ENCODE peak calls at places on chromosomes 16 and 17, in four cellular contexts. One of them, this sample, is unnamed. For H3K9me1, the result is how much of the 10 kb centered on the place peaks cover.

GRCh38 chr17:1351967-1352366 is 48.1 kb downstream of the YWHAE start:
- DNase-seq in endothelial cell of umbilical vein: no peak
- DNase-seq in IMR-90: no peak
- DNase-seq in K562: no peak
- DNase-seq in this sample: no peak

GRCh38 chr16:79372504-79373184 is 227.9 kb downstream of the MAF start:
- DNase-seq in endothelial cell of umbilical vein: no peak
- DNase-seq in IMR-90: no peak
- DNase-seq in K562: no peak
- DNase-seq in this sample: no peak

GRCh38 chr17:49387374-49388289 is 25.6 kb upstream of the ZNF652 start:
- DNase-seq in endothelial cell of umbilical vein: no peak
- DNase-seq in IMR-90: no peak
- DNase-seq in K562: peak
- DNase-seq in this sample: no peak

GRCh38 chr16:51640196-51640595 is 489.1 kb upstream of the SALL1 start:
- DNase-seq in endothelial cell of umbilical vein: no peak
- DNase-seq in IMR-90: no peak
- DNase-seq in K562: no peak
- DNase-seq in this sample: no peak

GRCh38 chr17:81884520-81884919 is 6.9 kb downstream of the ALYREF start:
- DNase-seq in endothelial cell of umbilical vein: no peak
- DNase-seq in IMR-90: no peak
- DNase-seq in K562: no peak
- DNase-seq in this sample: no peak

GRCh38 chr17:68462381-68463210 is 5.3 kb upstream of the WIPI1 start:
- DNase-seq in endothelial cell of umbilical vein: peak
- DNase-seq in IMR-90: peak
- DNase-seq in K562: peak
- DNase-seq in this sample: no peak

GRCh38 chr17:75684924-75685323 is 17.8 kb downstream of the SAP30BP start:
- DNase-seq in endothelial cell of umbilical vein: no peak
- DNase-seq in IMR-90: no peak
- DNase-seq in K562: no peak
- DNase-seq in this sample: peak

GRCh38 chr17:46025060-46025459 is 26.0 kb downstream of the STH start:
- DNase-seq in endothelial cell of umbilical vein: no peak
- DNase-seq in IMR-90: no peak
- DNase-seq in K562: no peak
- DNase-seq in this sample: no peak

GRCh38 chr16:24440296-24440695 is 99.1 kb upstream of the RBBP6 start:
- DNase-seq in endothelial cell of umbilical vein: no peak
- DNase-seq in IMR-90: no peak
- DNase-seq in K562: no peak
- DNase-seq in this sample: no peak

GRCh38 chr16:84630009-84630408 is 12.1 kb upstream of the COTL1 start:
- DNase-seq in endothelial cell of umbilical vein: no peak
- DNase-seq in IMR-90: no peak
- DNase-seq in K562: no peak
- DNase-seq in this sample: no peak

GRCh38 chr17:36544320-36545092 is at the start of gene GGNBP2:
- DNase-seq in endothelial cell of umbilical vein: peak
- DNase-seq in IMR-90: peak
- DNase-seq in K562: peak
- DNase-seq in this sample: no peak

GRCh38 chr16:1193143-1193824 is 31.8 kb downstream of the TPSG1 start:
- DNase-seq in endothelial cell of umbilical vein: no peak
- DNase-seq in IMR-90: no peak
- DNase-seq in K562: peak
- DNase-seq in this sample: no peak

GRCh38 chr17:42188749-42189650 is 3.7 kb upstream of the HCRT start:
- DNase-seq in endothelial cell of umbilical vein: no peak
- DNase-seq in IMR-90: no peak
- DNase-seq in K562: no peak
- DNase-seq in this sample: no peak

GRCh38 chr16:79191933-79192332 is 408.6 kb downstream of the MAF start:
- DNase-seq in endothelial cell of umbilical vein: no peak
- DNase-seq in IMR-90: no peak
- DNase-seq in K562: no peak
- DNase-seq in this sample: no peak

GRCh38 chr16:27472091-27473020 is 70.4 kb downstream of the IL21R start:
- DNase-seq in endothelial cell of umbilical vein: no peak
- DNase-seq in IMR-90: no peak
- DNase-seq in K562: no peak
- DNase-seq in this sample: no peak

GRCh38 chr16:85900031-85900792 is 1.2 kb downstream of the IRF8 start:
- DNase-seq in endothelial cell of umbilical vein: no peak
- DNase-seq in IMR-90: no peak
- DNase-seq in K562: no peak
- DNase-seq in this sample: no peak

GRCh38 chr17:67366193-67367157 is at the start of gene PSMD12:
- DNase-seq in endothelial cell of umbilical vein: peak
- DNase-seq in IMR-90: peak
- DNase-seq in K562: peak
- DNase-seq in this sample: peak

GRCh38 chr17:58666858-58667267 is 25.0 kb downstream of the TEX14 start:
- DNase-seq in endothelial cell of umbilical vein: peak
- DNase-seq in IMR-90: peak
- DNase-seq in K562: peak
- DNase-seq in this sample: no peak

GRCh38 chr17:10845388-10845751 is 7.5 kb upstream of the PIRT start:
- DNase-seq in endothelial cell of umbilical vein: no peak
- DNase-seq in IMR-90: no peak
- DNase-seq in K562: no peak
- DNase-seq in this sample: no peak

GRCh38 chr17:4304417-4305027 is 40.7 kb upstream of the ANKFY1 start:
- DNase-seq in endothelial cell of umbilical vein: peak
- DNase-seq in IMR-90: peak
- DNase-seq in K562: peak
- DNase-seq in this sample: no peak

GRCh38 chr17:50828508-50829170 is 6.7 kb upstream of the WFIKKN2 start:
- DNase-seq in endothelial cell of umbilical vein: no peak
- DNase-seq in IMR-90: no peak
- DNase-seq in K562: no peak
- DNase-seq in this sample: no peak

GRCh38 chr17:3944485-3945388 is 19.5 kb downstream of the ATP2A3 start:
- DNase-seq in endothelial cell of umbilical vein: peak
- DNase-seq in IMR-90: peak
- DNase-seq in K562: peak
- DNase-seq in this sample: no peak

GRCh38 chr16:74034862-74035261 is 261.8 kb upstream of the PSMD7 start:
- DNase-seq in endothelial cell of umbilical vein: peak
- DNase-seq in IMR-90: peak
- DNase-seq in K562: peak
- DNase-seq in this sample: no peak

GRCh38 chr17:18960241-18960665 is 8.3 kb downstream of the SLC5A10 start:
- DNase-seq in endothelial cell of umbilical vein: no peak
- DNase-seq in IMR-90: no peak
- DNase-seq in K562: no peak
- DNase-seq in this sample: no peak

GRCh38 chr17:68572138-68572842 is 28.9 kb downstream of the FAM20A start:
- DNase-seq in endothelial cell of umbilical vein: no peak
- DNase-seq in IMR-90: no peak
- DNase-seq in K562: no peak
- DNase-seq in this sample: no peak

GRCh38 chr16:17078950-17079631 is 391.7 kb downstream of the XYLT1 start:
- DNase-seq in endothelial cell of umbilical vein: no peak
- DNase-seq in IMR-90: no peak
- DNase-seq in K562: no peak
- DNase-seq in this sample: no peak

GRCh38 chr17:14307560-14308024 is 6.7 kb downstream of the HS3ST3B1 start:
- DNase-seq in endothelial cell of umbilical vein: no peak
- DNase-seq in IMR-90: peak
- DNase-seq in K562: no peak
- DNase-seq in this sample: no peak

GRCh38 chr16:31052131-31052530 is 18.8 kb downstream of the STX4 start:
- DNase-seq in endothelial cell of umbilical vein: peak
- DNase-seq in IMR-90: peak
- DNase-seq in K562: peak
- DNase-seq in this sample: peak

GRCh38 chr17:29927546-29927945 is 2.5 kb downstream of the SSH2 start:
- DNase-seq in endothelial cell of umbilical vein: peak
- DNase-seq in IMR-90: no peak
- DNase-seq in K562: no peak
- DNase-seq in this sample: no peak

GRCh38 chr16:53921042-53921441 is 217.1 kb downstream of the FTO start:
- DNase-seq in endothelial cell of umbilical vein: no peak
- DNase-seq in IMR-90: no peak
- DNase-seq in K562: no peak
- DNase-seq in this sample: no peak

GRCh38 chr16:87235810-87236515 is 81.2 kb downstream of the C16orf95 start:
- DNase-seq in endothelial cell of umbilical vein: no peak
- DNase-seq in IMR-90: no peak
- DNase-seq in K562: no peak
- DNase-seq in this sample: no peak

GRCh38 chr16:17416461-17417221 is 54.1 kb downstream of the XYLT1 start:
- DNase-seq in endothelial cell of umbilical vein: no peak
- DNase-seq in IMR-90: peak
- DNase-seq in K562: no peak
- DNase-seq in this sample: no peak

GRCh38 chr17:6166492-6167179 is 96.5 kb downstream of the WSCD1 start:
- DNase-seq in endothelial cell of umbilical vein: peak
- DNase-seq in IMR-90: no peak
- DNase-seq in K562: no peak
- DNase-seq in this sample: no peak

GRCh38 chr17:72422505-72423285 is 301.9 kb downstream of the SOX9 start:
- DNase-seq in endothelial cell of umbilical vein: peak
- DNase-seq in IMR-90: peak
- DNase-seq in K562: no peak
- DNase-seq in this sample: peak

GRCh38 chr17:38844261-38844757 is 9.2 kb downstream of the RPL23 start:
- DNase-seq in endothelial cell of umbilical vein: no peak
- DNase-seq in IMR-90: no peak
- DNase-seq in K562: no peak
- DNase-seq in this sample: no peak

GRCh38 chr16:55876854-55877253 is 1.7 kb upstream of the CES5A start:
- DNase-seq in endothelial cell of umbilical vein: no peak
- DNase-seq in IMR-90: peak
- DNase-seq in K562: no peak
- DNase-seq in this sample: no peak

GRCh38 chr17:79248843-79249242 is 174.2 kb downstream of the ENGASE start:
- DNase-seq in endothelial cell of umbilical vein: no peak
- DNase-seq in IMR-90: no peak
- DNase-seq in K562: no peak
- DNase-seq in this sample: no peak

GRCh38 chr17:66469890-66470289 is 167.5 kb downstream of the PRKCA start:
- DNase-seq in endothelial cell of umbilical vein: no peak
- DNase-seq in IMR-90: no peak
- DNase-seq in K562: no peak
- DNase-seq in this sample: no peak

GRCh38 chr16:57938484-57938883 is 32.4 kb downstream of the CNGB1 start:
- DNase-seq in endothelial cell of umbilical vein: no peak
- DNase-seq in IMR-90: no peak
- DNase-seq in K562: no peak
- DNase-seq in this sample: no peak
- H3K9me1 ChIP-seq in endothelial cell of umbilical vein: under half
- H3K9me1 ChIP-seq in IMR-90: under half
- H3K9me1 ChIP-seq in K562: under half
- H3K9me1 ChIP-seq in this sample: under half

DNA sequence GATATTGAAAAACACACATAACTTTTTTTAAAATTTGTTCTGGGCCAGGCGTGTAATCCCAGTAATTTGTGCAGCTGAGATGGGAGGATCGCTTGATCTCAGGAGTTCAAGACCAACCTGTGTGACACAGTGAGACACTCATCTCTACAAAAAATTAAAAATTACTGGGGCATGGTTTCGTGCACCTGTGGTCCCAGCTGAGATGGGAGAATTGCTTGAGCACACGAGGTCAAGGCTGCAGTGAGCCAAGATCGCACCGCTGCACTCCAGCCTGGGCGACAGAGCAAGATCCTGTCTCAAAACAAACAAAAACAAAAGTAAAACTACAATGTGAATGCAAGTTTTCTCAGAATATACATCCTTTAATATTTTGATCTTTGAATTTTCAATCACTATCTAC is 15.1 kb downstream of the C16orf54 start:
- DNase-seq in endothelial cell of umbilical vein: no peak
- DNase-seq in IMR-90: no peak
- DNase-seq in K562: no peak
- DNase-seq in this sample: no peak
- H3K9me1 ChIP-seq in endothelial cell of umbilical vein: under half
- H3K9me1 ChIP-seq in IMR-90: under half
- H3K9me1 ChIP-seq in K562: under half
- H3K9me1 ChIP-seq in this sample: under half

GRCh38 chr16:58634265-58634802 is 4.7 kb upstream of the CNOT1 start:
- DNase-seq in endothelial cell of umbilical vein: no peak
- DNase-seq in IMR-90: no peak
- DNase-seq in K562: no peak
- DNase-seq in this sample: no peak
- H3K9me1 ChIP-seq in endothelial cell of umbilical vein: under half
- H3K9me1 ChIP-seq in IMR-90: under half
- H3K9me1 ChIP-seq in K562: under half
- H3K9me1 ChIP-seq in this sample: under half

GRCh38 chr16:3137267-3137666 is 2.4 kb downstream of the ZNF213 start:
- DNase-seq in endothelial cell of umbilical vein: no peak
- DNase-seq in IMR-90: no peak
- DNase-seq in K562: no peak
- DNase-seq in this sample: no peak

GRCh38 chr16:3135120-3135715 is 389 bp downstream of the ZNF213 start:
- DNase-seq in endothelial cell of umbilical vein: peak
- DNase-seq in IMR-90: no peak
- DNase-seq in K562: no peak
- DNase-seq in this sample: no peak

GRCh38 chr16:3131755-3132377 is 3.0 kb upstream of the ZNF213 start:
- DNase-seq in endothelial cell of umbilical vein: peak
- DNase-seq in IMR-90: peak
- DNase-seq in K562: peak
- DNase-seq in this sample: no peak

GRCh38 chr16:3138342-3138741 is 3.5 kb downstream of the ZNF213 start:
- DNase-seq in endothelial cell of umbilical vein: no peak
- DNase-seq in IMR-90: no peak
- DNase-seq in K562: no peak
- DNase-seq in this sample: no peak

DNA sequence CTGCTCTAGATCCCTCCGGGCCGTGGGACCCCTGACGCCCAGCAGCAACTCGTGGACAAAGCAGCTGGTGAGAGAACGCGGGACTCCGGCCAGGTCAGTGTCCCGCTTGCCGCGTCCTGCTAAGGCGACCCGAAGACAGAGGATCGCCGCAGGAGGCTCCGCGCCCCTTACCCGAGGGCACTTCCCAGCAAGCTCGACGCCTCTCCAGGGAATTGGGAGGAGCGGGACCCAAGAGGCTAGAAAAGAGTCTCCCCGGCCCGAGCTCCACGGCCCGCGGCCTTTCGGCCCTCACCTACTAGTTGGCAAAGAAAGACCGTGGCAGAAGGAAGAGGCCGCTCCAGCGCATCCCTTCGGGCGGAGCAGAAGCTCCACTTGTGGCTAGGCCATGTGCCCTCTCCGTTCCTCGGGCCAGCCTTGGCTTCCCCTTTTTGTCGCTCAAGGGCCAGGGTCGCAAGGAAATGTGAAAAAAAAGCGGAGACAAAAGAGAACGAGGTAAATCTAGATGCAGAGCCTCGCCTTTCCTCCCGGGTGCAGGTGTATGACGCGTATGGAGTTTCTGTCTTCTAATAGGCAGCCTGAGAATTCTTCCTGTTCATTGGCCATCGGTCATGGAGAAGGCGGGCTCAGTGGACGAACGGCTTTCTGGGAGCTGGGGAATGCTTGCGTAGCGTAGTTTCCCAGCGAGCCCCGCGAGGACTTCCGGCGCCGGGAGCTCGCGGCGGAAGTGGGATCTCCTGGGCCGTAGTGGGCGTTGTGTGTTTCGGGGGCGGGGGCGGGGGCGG is at the start of gene ZNF213:
- DNase-seq in endothelial cell of umbilical vein: peak
- DNase-seq in IMR-90: peak
- DNase-seq in K562: peak
- DNase-seq in this sample: no peak
- H3K9me1 ChIP-seq in endothelial cell of umbilical vein: under half
- H3K9me1 ChIP-seq in IMR-90: under half
- H3K9me1 ChIP-seq in K562: under half
- H3K9me1 ChIP-seq in this sample: under half

This sample was measured in keratinocyte.